ENCODE peak calls at places on chromosomes 2 and 18, in nine cellular contexts. One of them, this sample, is unnamed.

GRCh38 chr2:54577035-54577434 is 120.9 kb downstream of the SPTBN1 start:
- DNase-seq in kidney epithelial cell: no peak
- DNase-seq in glutamatergic neuron: no peak
- DNase-seq in CD8-positive, alpha-beta T cell: no peak
- DNase-seq in A549: peak; percentile 47
- DNase-seq in dorsolateral prefrontal cortex: no peak
- DNase-seq in colonic mucosa: peak; percentile 63
- DNase-seq in AG09319: no peak
- DNase-seq in lower lobe of right lung: no peak
- DNase-seq in this sample: no peak

GRCh38 chr18:47830772-47831171 is 99.7 kb downstream of the SMAD2 start:
- DNase-seq in kidney epithelial cell: no peak
- DNase-seq in glutamatergic neuron: no peak
- DNase-seq in CD8-positive, alpha-beta T cell: no peak
- DNase-seq in A549: no peak
- DNase-seq in dorsolateral prefrontal cortex: no peak
- DNase-seq in colonic mucosa: no peak
- DNase-seq in AG09319: no peak
- DNase-seq in lower lobe of right lung: no peak
- DNase-seq in this sample: no peak

GRCh38 chr2:168033966-168034365 is 213.4 kb downstream of the STK39 start:
- DNase-seq in kidney epithelial cell: no peak
- DNase-seq in glutamatergic neuron: no peak
- DNase-seq in CD8-positive, alpha-beta T cell: no peak
- DNase-seq in A549: no peak
- DNase-seq in dorsolateral prefrontal cortex: no peak
- DNase-seq in colonic mucosa: no peak
- DNase-seq in AG09319: no peak
- DNase-seq in lower lobe of right lung: no peak
- DNase-seq in this sample: no peak

GRCh38 chr2:38875227-38875575 is 533 bp downstream of the DHX57 start:
- DNase-seq in kidney epithelial cell: no peak
- DNase-seq in glutamatergic neuron: no peak
- DNase-seq in CD8-positive, alpha-beta T cell: no peak
- DNase-seq in A549: no peak
- DNase-seq in dorsolateral prefrontal cortex: no peak
- DNase-seq in colonic mucosa: no peak
- DNase-seq in AG09319: no peak
- DNase-seq in lower lobe of right lung: no peak
- DNase-seq in this sample: no peak

GRCh38 chr2:26483027-26483326 is 5.1 kb upstream of the OTOF start:
- DNase-seq in kidney epithelial cell: no peak
- DNase-seq in glutamatergic neuron: no peak
- DNase-seq in CD8-positive, alpha-beta T cell: no peak
- DNase-seq in A549: no peak
- DNase-seq in dorsolateral prefrontal cortex: no peak
- DNase-seq in colonic mucosa: no peak
- DNase-seq in AG09319: no peak
- DNase-seq in lower lobe of right lung: no peak
- DNase-seq in this sample: no peak

GRCh38 chr2:161170917-161171594 is 10.8 kb downstream of the TANK start:
- DNase-seq in kidney epithelial cell: no peak
- DNase-seq in glutamatergic neuron: no peak
- DNase-seq in CD8-positive, alpha-beta T cell: no peak
- DNase-seq in A549: no peak
- DNase-seq in dorsolateral prefrontal cortex: no peak
- DNase-seq in colonic mucosa: no peak
- DNase-seq in AG09319: no peak
- DNase-seq in lower lobe of right lung: no peak
- DNase-seq in this sample: no peak

GRCh38 chr18:26543368-26543767 is 5.0 kb downstream of the KCTD1 start:
- DNase-seq in kidney epithelial cell: no peak
- DNase-seq in glutamatergic neuron: no peak
- DNase-seq in CD8-positive, alpha-beta T cell: no peak
- DNase-seq in A549: no peak
- DNase-seq in dorsolateral prefrontal cortex: no peak
- DNase-seq in colonic mucosa: peak; percentile 21
- DNase-seq in AG09319: no peak
- DNase-seq in lower lobe of right lung: no peak
- DNase-seq in this sample: no peak

GRCh38 chr2:175012516-175012915 is 7.3 kb upstream of the CHN1 start:
- DNase-seq in kidney epithelial cell: no peak
- DNase-seq in glutamatergic neuron: no peak
- DNase-seq in CD8-positive, alpha-beta T cell: no peak
- DNase-seq in A549: no peak
- DNase-seq in dorsolateral prefrontal cortex: no peak
- DNase-seq in colonic mucosa: no peak
- DNase-seq in AG09319: no peak
- DNase-seq in lower lobe of right lung: no peak
- DNase-seq in this sample: no peak

GRCh38 chr18:49561377-49562193 is at the start of gene LIPG:
- DNase-seq in kidney epithelial cell: peak; percentile 82
- DNase-seq in glutamatergic neuron: peak; percentile 50
- DNase-seq in CD8-positive, alpha-beta T cell: peak; percentile 26
- DNase-seq in A549: peak; percentile 25
- DNase-seq in dorsolateral prefrontal cortex: no peak
- DNase-seq in colonic mucosa: peak; percentile 93
- DNase-seq in AG09319: no peak
- DNase-seq in lower lobe of right lung: peak; percentile 58
- DNase-seq in this sample: no peak

GRCh38 chr2:26574900-26575560 is 66.1 kb downstream of the CIB4 start:
- DNase-seq in kidney epithelial cell: no peak
- DNase-seq in glutamatergic neuron: no peak
- DNase-seq in CD8-positive, alpha-beta T cell: no peak
- DNase-seq in A549: no peak
- DNase-seq in dorsolateral prefrontal cortex: no peak
- DNase-seq in colonic mucosa: no peak
- DNase-seq in AG09319: no peak
- DNase-seq in lower lobe of right lung: no peak
- DNase-seq in this sample: no peak

GRCh38 chr2:212254331-212254730 is 284.3 kb downstream of the ERBB4 start:
- DNase-seq in kidney epithelial cell: no peak
- DNase-seq in glutamatergic neuron: no peak
- DNase-seq in CD8-positive, alpha-beta T cell: no peak
- DNase-seq in A549: no peak
- DNase-seq in dorsolateral prefrontal cortex: no peak
- DNase-seq in colonic mucosa: no peak
- DNase-seq in AG09319: no peak
- DNase-seq in lower lobe of right lung: no peak
- DNase-seq in this sample: no peak

GRCh38 chr2:207484444-207485391 is 45.0 kb upstream of the CREB1 start:
- DNase-seq in kidney epithelial cell: no peak
- DNase-seq in glutamatergic neuron: no peak
- DNase-seq in CD8-positive, alpha-beta T cell: no peak
- DNase-seq in A549: no peak
- DNase-seq in dorsolateral prefrontal cortex: no peak
- DNase-seq in colonic mucosa: no peak
- DNase-seq in AG09319: no peak
- DNase-seq in lower lobe of right lung: no peak
- DNase-seq in this sample: no peak

GRCh38 chr2:166700079-166700478 is 188.2 kb upstream of the XIRP2 start:
- DNase-seq in kidney epithelial cell: no peak
- DNase-seq in glutamatergic neuron: no peak
- DNase-seq in CD8-positive, alpha-beta T cell: no peak
- DNase-seq in A549: no peak
- DNase-seq in dorsolateral prefrontal cortex: no peak
- DNase-seq in colonic mucosa: no peak
- DNase-seq in AG09319: no peak
- DNase-seq in lower lobe of right lung: no peak
- DNase-seq in this sample: no peak

GRCh38 chr2:12759248-12759647 is 42.5 kb downstream of the TRIB2 start:
- DNase-seq in kidney epithelial cell: peak; percentile 42
- DNase-seq in glutamatergic neuron: no peak
- DNase-seq in CD8-positive, alpha-beta T cell: no peak
- DNase-seq in A549: no peak
- DNase-seq in dorsolateral prefrontal cortex: no peak
- DNase-seq in colonic mucosa: no peak
- DNase-seq in AG09319: peak; percentile 72
- DNase-seq in lower lobe of right lung: no peak
- DNase-seq in this sample: no peak

GRCh38 chr2:18345848-18346247 is 214.6 kb downstream of the RDH14 start:
- DNase-seq in kidney epithelial cell: peak; percentile 55
- DNase-seq in glutamatergic neuron: peak; percentile 46
- DNase-seq in CD8-positive, alpha-beta T cell: no peak
- DNase-seq in A549: peak; percentile 85
- DNase-seq in dorsolateral prefrontal cortex: no peak
- DNase-seq in colonic mucosa: no peak
- DNase-seq in AG09319: no peak
- DNase-seq in lower lobe of right lung: peak; percentile 62
- DNase-seq in this sample: no peak

GRCh38 chr2:151974997-151975396 is 123.8 kb downstream of the CACNB4 start:
- DNase-seq in kidney epithelial cell: no peak
- DNase-seq in glutamatergic neuron: no peak
- DNase-seq in CD8-positive, alpha-beta T cell: no peak
- DNase-seq in A549: no peak
- DNase-seq in dorsolateral prefrontal cortex: no peak
- DNase-seq in colonic mucosa: no peak
- DNase-seq in AG09319: no peak
- DNase-seq in lower lobe of right lung: no peak
- DNase-seq in this sample: no peak

GRCh38 chr2:151975460-151976414 is 123.1 kb downstream of the CACNB4 start:
- DNase-seq in kidney epithelial cell: no peak
- DNase-seq in glutamatergic neuron: no peak
- DNase-seq in CD8-positive, alpha-beta T cell: no peak
- DNase-seq in A549: no peak
- DNase-seq in dorsolateral prefrontal cortex: no peak
- DNase-seq in colonic mucosa: no peak
- DNase-seq in AG09319: no peak
- DNase-seq in lower lobe of right lung: no peak
- DNase-seq in this sample: no peak

GRCh38 chr2:151977631-151978030 is 121.2 kb downstream of the CACNB4 start:
- DNase-seq in kidney epithelial cell: no peak
- DNase-seq in glutamatergic neuron: no peak
- DNase-seq in CD8-positive, alpha-beta T cell: no peak
- DNase-seq in A549: no peak
- DNase-seq in dorsolateral prefrontal cortex: no peak
- DNase-seq in colonic mucosa: no peak
- DNase-seq in AG09319: no peak
- DNase-seq in lower lobe of right lung: no peak
- DNase-seq in this sample: no peak

GRCh38 chr2:151978709-151979108 is 120.1 kb downstream of the CACNB4 start:
- DNase-seq in kidney epithelial cell: no peak
- DNase-seq in glutamatergic neuron: no peak
- DNase-seq in CD8-positive, alpha-beta T cell: no peak
- DNase-seq in A549: no peak
- DNase-seq in dorsolateral prefrontal cortex: no peak
- DNase-seq in colonic mucosa: no peak
- DNase-seq in AG09319: no peak
- DNase-seq in lower lobe of right lung: no peak
- DNase-seq in this sample: no peak

GRCh38 chr2:151976945-151977353 is 121.9 kb downstream of the CACNB4 start:
- DNase-seq in kidney epithelial cell: no peak
- DNase-seq in glutamatergic neuron: no peak
- DNase-seq in CD8-positive, alpha-beta T cell: no peak
- DNase-seq in A549: no peak
- DNase-seq in dorsolateral prefrontal cortex: no peak
- DNase-seq in colonic mucosa: no peak
- DNase-seq in AG09319: no peak
- DNase-seq in lower lobe of right lung: no peak
- DNase-seq in this sample: no peak
- TF ChIP-seq CTCF in kidney epithelial cell: no peak
- TF ChIP-seq CTCF in glutamatergic neuron: no peak
- TF ChIP-seq CTCF in CD8-positive, alpha-beta T cell: no peak
- TF ChIP-seq CTCF in A549: no peak
- TF ChIP-seq CTCF in dorsolateral prefrontal cortex: no peak
- TF ChIP-seq CTCF in colonic mucosa: no peak
- TF ChIP-seq CTCF in AG09319: no peak
- TF ChIP-seq CTCF in lower lobe of right lung: no peak
- TF ChIP-seq CTCF in this sample: no peak

GRCh38 chr2:79876430-79876829 is 363.6 kb downstream of the CTNNA2 start:
- DNase-seq in kidney epithelial cell: no peak
- DNase-seq in glutamatergic neuron: peak; percentile 57
- DNase-seq in CD8-positive, alpha-beta T cell: no peak
- DNase-seq in A549: peak; percentile 38
- DNase-seq in dorsolateral prefrontal cortex: no peak
- DNase-seq in colonic mucosa: no peak
- DNase-seq in AG09319: no peak
- DNase-seq in lower lobe of right lung: no peak
- DNase-seq in this sample: no peak
- TF ChIP-seq CTCF in kidney epithelial cell: peak; percentile 55
- TF ChIP-seq CTCF in glutamatergic neuron: peak; percentile 18
- TF ChIP-seq CTCF in CD8-positive, alpha-beta T cell: no peak
- TF ChIP-seq CTCF in A549: peak; percentile 43
- TF ChIP-seq CTCF in dorsolateral prefrontal cortex: peak; percentile 31
- TF ChIP-seq CTCF in colonic mucosa: no peak
- TF ChIP-seq CTCF in AG09319: peak; percentile 21
- TF ChIP-seq CTCF in lower lobe of right lung: peak; percentile 10
- TF ChIP-seq CTCF in this sample: peak; percentile 32

GRCh38 chr2:157596992-157597681 is 31.5 kb downstream of the ACVR1C start:
- DNase-seq in kidney epithelial cell: no peak
- DNase-seq in glutamatergic neuron: peak; percentile 78
- DNase-seq in CD8-positive, alpha-beta T cell: peak; percentile 51
- DNase-seq in A549: peak; percentile 9
- DNase-seq in dorsolateral prefrontal cortex: peak; percentile 58
- DNase-seq in colonic mucosa: no peak
- DNase-seq in AG09319: no peak
- DNase-seq in lower lobe of right lung: peak; percentile 57
- DNase-seq in this sample: peak; percentile 47

GRCh38 chr2:157592374-157592773 is 36.3 kb downstream of the ACVR1C start:
- DNase-seq in kidney epithelial cell: no peak
- DNase-seq in glutamatergic neuron: no peak
- DNase-seq in CD8-positive, alpha-beta T cell: no peak
- DNase-seq in A549: no peak
- DNase-seq in dorsolateral prefrontal cortex: no peak
- DNase-seq in colonic mucosa: no peak
- DNase-seq in AG09319: no peak
- DNase-seq in lower lobe of right lung: no peak
- DNase-seq in this sample: no peak

GRCh38 chr2:157587576-157587975 is 41.1 kb downstream of the ACVR1C start:
- DNase-seq in kidney epithelial cell: no peak
- DNase-seq in glutamatergic neuron: no peak
- DNase-seq in CD8-positive, alpha-beta T cell: no peak
- DNase-seq in A549: no peak
- DNase-seq in dorsolateral prefrontal cortex: no peak
- DNase-seq in colonic mucosa: no peak
- DNase-seq in AG09319: no peak
- DNase-seq in lower lobe of right lung: no peak
- DNase-seq in this sample: no peak

GRCh38 chr2:157593411-157593810 is 35.3 kb downstream of the ACVR1C start:
- DNase-seq in kidney epithelial cell: no peak
- DNase-seq in glutamatergic neuron: no peak
- DNase-seq in CD8-positive, alpha-beta T cell: no peak
- DNase-seq in A549: no peak
- DNase-seq in dorsolateral prefrontal cortex: no peak
- DNase-seq in colonic mucosa: no peak
- DNase-seq in AG09319: no peak
- DNase-seq in lower lobe of right lung: no peak
- DNase-seq in this sample: no peak

GRCh38 chr2:157592983-157593382 is 35.7 kb downstream of the ACVR1C start:
- DNase-seq in kidney epithelial cell: no peak
- DNase-seq in glutamatergic neuron: no peak
- DNase-seq in CD8-positive, alpha-beta T cell: no peak
- DNase-seq in A549: peak; percentile 10
- DNase-seq in dorsolateral prefrontal cortex: no peak
- DNase-seq in colonic mucosa: no peak
- DNase-seq in AG09319: peak; percentile 1
- DNase-seq in lower lobe of right lung: no peak
- DNase-seq in this sample: no peak
- TF ChIP-seq CTCF in kidney epithelial cell: peak; percentile 19
- TF ChIP-seq CTCF in glutamatergic neuron: peak; percentile 58
- TF ChIP-seq CTCF in CD8-positive, alpha-beta T cell: no peak
- TF ChIP-seq CTCF in A549: peak; percentile 20
- TF ChIP-seq CTCF in dorsolateral prefrontal cortex: peak; percentile 40
- TF ChIP-seq CTCF in colonic mucosa: no peak
- TF ChIP-seq CTCF in AG09319: peak; percentile 25
- TF ChIP-seq CTCF in lower lobe of right lung: no peak
- TF ChIP-seq CTCF in this sample: peak; percentile 20

GRCh38 chr2:50606860-50607259 is 425.1 kb downstream of the NRXN1 start:
- DNase-seq in kidney epithelial cell: no peak
- DNase-seq in glutamatergic neuron: no peak
- DNase-seq in CD8-positive, alpha-beta T cell: no peak
- DNase-seq in A549: no peak
- DNase-seq in dorsolateral prefrontal cortex: no peak
- DNase-seq in colonic mucosa: no peak
- DNase-seq in AG09319: no peak
- DNase-seq in lower lobe of right lung: no peak
- DNase-seq in this sample: no peak
- TF ChIP-seq CTCF in kidney epithelial cell: peak; percentile 25
- TF ChIP-seq CTCF in glutamatergic neuron: peak; percentile 60
- TF ChIP-seq CTCF in CD8-positive, alpha-beta T cell: no peak
- TF ChIP-seq CTCF in A549: no peak
- TF ChIP-seq CTCF in dorsolateral prefrontal cortex: peak; percentile 21
- TF ChIP-seq CTCF in colonic mucosa: no peak
- TF ChIP-seq CTCF in AG09319: no peak
- TF ChIP-seq CTCF in lower lobe of right lung: no peak
- TF ChIP-seq CTCF in this sample: peak; percentile 36